ENCODE peak calls at places on chromosome 15, in seven cellular contexts. Q is putamen; X is activated CD4-positive, alpha-beta T cell treated with anti-CD3 and anti-CD28 coated beads, Interleukin-2, amount 10 ng/mL, durations not matched to agents 7 days and 5 days; N is anterior cingulate cortex; A is Right ventricle myocardium superior; D is GM06990; V is NCI-H460. L is an unnamed sample.

GRCh38 chr15:74311734-74312444 is 55.6 kb downstream of the CYP11A1 start:
- DNase-seq in N (no peak), V (peak), D (no peak), Q (no peak), X (no peak), A (no peak), L (no peak)

GRCh38 chr15:90463381-90463780 is 66.3 kb upstream of the CRTC3 start:
- DNase-seq in X (no peak), V (no peak), Q (peak), A (no peak), N (peak), D (no peak), L (peak)

GRCh38 chr15:29805708-29806104 is 16.6 kb downstream of the TJP1 start:
- DNase-seq in N (no peak), D (no peak), X (no peak), A (no peak), Q (no peak), V (no peak), L (no peak)

GRCh38 chr15:62020576-62021160 is 39.6 kb downstream of the VPS13C start:
- DNase-seq in Q (no peak), N (no peak), V (no peak), D (no peak), X (no peak), A (no peak), L (no peak)

GRCh38 chr15:74776851-74777768 is 4.8 kb upstream of the CSK start:
- DNase-seq in V (peak), X (peak), A (peak), D (peak), Q (no peak), N (peak), L (peak)

GRCh38 chr15:48981941-48982340 is 18.2 kb upstream of the SHC4 start:
- DNase-seq in A (no peak), N (no peak), V (no peak), X (no peak), D (no peak), Q (no peak), L (no peak)

GRCh38 chr15:56981160-56981559 is 62.7 kb downstream of the TCF12 start:
- DNase-seq in V (no peak), Q (no peak), A (no peak), N (no peak), X (no peak), D (no peak), L (no peak)

GRCh38 chr15:50458301-50458700 is 34.1 kb downstream of the USP8 start:
- DNase-seq in N (no peak), V (no peak), A (no peak), D (no peak), Q (no peak), X (no peak), L (no peak)

GRCh38 chr15:31871159-31871886 is 159.0 kb upstream of the CHRNA7 start:
- DNase-seq in N (no peak), Q (no peak), A (no peak), V (peak), X (no peak), D (no peak), L (no peak)

GRCh38 chr15:29556385-29556784 is 265.9 kb downstream of the TJP1 start:
- DNase-seq in Q (no peak), N (no peak), D (no peak), V (no peak), A (no peak), X (no peak), L (no peak)

GRCh38 chr15:62482715-62483429 is 317.8 kb upstream of the C2CD4B start:
- DNase-seq in A (no peak), Q (no peak), X (peak), N (no peak), D (peak), V (no peak), L (no peak)

GRCh38 chr15:57334257-57334656 is 42.0 kb upstream of the CGNL1 start:
- DNase-seq in Q (no peak), N (no peak), D (no peak), A (no peak), V (no peak), X (no peak), L (no peak)

GRCh38 chr15:58495836-58496501 is 64.2 kb downstream of the LIPC start:
- DNase-seq in D (no peak), Q (no peak), A (no peak), V (no peak), X (no peak), N (no peak), L (no peak)

GRCh38 chr15:101103589-101103988 is 148.3 kb downstream of the CHSY1 start:
- DNase-seq in X (no peak), Q (no peak), D (no peak), A (no peak), N (no peak), V (no peak), L (no peak)

GRCh38 chr15:97836003-97836402 is 124.5 kb upstream of the ARRDC4 start:
- DNase-seq in V (no peak), D (no peak), A (no peak), X (no peak), N (no peak), Q (no peak), L (no peak)

GRCh38 chr15:40618023-40618422 is 24.0 kb downstream of the KNL1 start:
- DNase-seq in D (no peak), Q (no peak), X (no peak), N (no peak), V (no peak), A (no peak), L (no peak)

GRCh38 chr15:41772720-41773331 is 1.5 kb upstream of the MAPKBP1 start:
- DNase-seq in A (no peak), X (peak), N (peak), V (peak), D (peak), Q (peak), L (peak)

GRCh38 chr15:73873889-73874511 is 636 bp downstream of the TBC1D21 start:
- DNase-seq in N (no peak), X (peak), V (peak), D (no peak), Q (no peak), A (no peak), L (no peak)

GRCh38 chr15:81386947-81387346 is 12.9 kb upstream of the TMC3 start:
- DNase-seq in X (no peak), V (no peak), A (no peak), Q (no peak), D (no peak), N (no peak), L (no peak)

GRCh38 chr15:39695793-39696192 is 86.8 kb downstream of the FSIP1 start:
- DNase-seq in A (no peak), N (no peak), D (no peak), Q (no peak), V (no peak), X (no peak), L (no peak)

GRCh38 chr15:31332020-31332680 is 5.5 kb downstream of the KLF13 start:
- DNase-seq in N (no peak), D (no peak), Q (no peak), V (no peak), X (no peak), A (no peak), L (no peak)

GRCh38 chr15:82186748-82187415 is 75.7 kb downstream of the EFL1 start:
- DNase-seq in X (no peak), Q (no peak), D (peak), N (no peak), A (no peak), V (no peak), L (peak)